ENCODE peak calls at places on chromosome 21, in seven cellular contexts. G is upper lobe of left lung; O is activated CD8-positive, alpha-beta memory T cell treated with anti-CD3 and anti-CD28 coated beads, Interleukin-2, amount 10 ng/mL, durations not matched to agents 7 days and 5 days; E is stimulated activated naive CD8-positive, alpha-beta T cell treated with anti-CD3 and anti-CD28 coated beads, Interleukin-15, amount 100 ng/mL, for 72 hours; V is Right ventricle myocardium inferior; X is naive thymus-derived CD4-positive, alpha-beta T cell; T is left lung. Y is an unnamed sample.

GRCh38 chr21:14528815-14529214 is 17.3 kb downstream of the SAMSN1 start:
- ATAC-seq in O (no peak), V (no peak), T (peak; percentile 47), E (no peak), G (no peak), X (no peak), Y (no peak)

GRCh38 chr21:34999397-34999941 is 49.6 kb downstream of the RUNX1 start:
- ATAC-seq in T (no peak), G (no peak), O (no peak), V (peak; percentile 31), E (no peak), X (no peak), Y (no peak)

GRCh38 chr21:42707207-42707830 is 53.9 kb downstream of the PDE9A start:
- ATAC-seq in O (no peak), T (no peak), E (no peak), V (no peak), G (no peak), X (no peak), Y (no peak)

GRCh38 chr21:38460171-38460742 is 38.0 kb downstream of the ERG start:
- ATAC-seq in T (peak; percentile 89), O (no peak), X (no peak), V (no peak), E (no peak), G (no peak), Y (no peak)

GRCh38 chr21:36965720-36966065 is 776 bp downstream of the HLCS start:
- ATAC-seq in O (peak; percentile 11), E (no peak), V (peak; percentile 15), X (no peak), T (no peak), G (peak; percentile 9), Y (peak; percentile 23)

GRCh38 chr21:29534448-29534847 is 235.7 kb downstream of the BACH1 start:
- ATAC-seq in G (no peak), V (no peak), O (no peak), X (no peak), E (no peak), T (no peak), Y (no peak)

GRCh38 chr21:43585514-43585913 is 73.8 kb downstream of the HSF2BP start:
- ATAC-seq in O (no peak), G (peak; percentile 53), E (no peak), X (no peak), T (peak; percentile 49), V (no peak), Y (peak; percentile 43)

GRCh38 chr21:44286716-44287632 is 1.3 kb downstream of the AIRE start:
- ATAC-seq in E (no peak), X (no peak), T (no peak), O (no peak), G (no peak), V (no peak), Y (no peak)

GRCh38 chr21:43814215-43815106 is 25.1 kb downstream of the RRP1 start:
- ATAC-seq in G (no peak), E (no peak), X (no peak), T (no peak), V (no peak), O (no peak), Y (no peak)

GRCh38 chr21:21345296-21345695 is 347.1 kb downstream of the NCAM2 start:
- ATAC-seq in O (no peak), X (no peak), T (no peak), V (no peak), G (no peak), E (no peak), Y (no peak)

GRCh38 chr21:29434081-29434480 is 135.4 kb downstream of the BACH1 start:
- ATAC-seq in O (no peak), V (no peak), T (no peak), X (no peak), E (peak; percentile 68), G (no peak), Y (no peak)

GRCh38 chr21:25425156-25425555 is 182.1 kb downstream of the MRPL39 start:
- ATAC-seq in G (no peak), T (no peak), E (no peak), V (no peak), X (no peak), O (no peak), Y (no peak)

GRCh38 chr21:25983745-25984144 is 186.8 kb downstream of the APP start:
- ATAC-seq in X (no peak), T (peak; percentile 22), O (no peak), E (no peak), G (no peak), V (peak; percentile 87), Y (peak; percentile 34)

GRCh38 chr21:42238185-42238934 is 19.4 kb downstream of the ABCG1 start:
- ATAC-seq in O (peak; percentile 22), T (no peak), G (no peak), E (peak; percentile 24), V (no peak), X (peak; percentile 44), Y (no peak)

GRCh38 chr21:44801468-44802395 is at the start of gene UBE2G2:
- ATAC-seq in G (peak; percentile 92), X (peak; percentile 95), O (peak; percentile 96), V (peak; percentile 94), E (peak; percentile 97), T (peak; percentile 95), Y (peak; percentile 95)

GRCh38 chr21:44024895-44025353 is 12.8 kb downstream of the TRAPPC10 start:
- ATAC-seq in E (no peak), G (peak; percentile 81), V (peak; percentile 86), X (peak; percentile 54), T (peak; percentile 89), O (no peak), Y (peak; percentile 93)

GRCh38 chr21:46665566-46665965 is 30.1 kb downstream of the PRMT2 start:
- ATAC-seq in V (no peak), T (no peak), E (peak; percentile 53), O (no peak), X (no peak), G (no peak), Y (no peak)

GRCh38 chr21:31735518-31735992 is 3.6 kb upstream of the SCAF4 start:
- ATAC-seq in T (no peak), O (no peak), E (no peak), G (no peak), V (no peak), X (no peak), Y (no peak)

GRCh38 chr21:28427356-28428022 is 565.2 kb downstream of the LTN1 start:
- ATAC-seq in X (no peak), T (no peak), O (no peak), V (no peak), E (no peak), G (no peak), Y (no peak)

GRCh38 chr21:33241846-33242245 is 12.1 kb downstream of the IFNAR2 start:
- ATAC-seq in V (no peak), X (peak; percentile 56), G (no peak), O (no peak), E (no peak), T (no peak), Y (no peak)

GRCh38 chr21:34105947-34106541 is 32.7 kb downstream of the MRPS6 start:
- ATAC-seq in E (no peak), O (no peak), G (no peak), T (no peak), X (no peak), V (no peak), Y (no peak)

GRCh38 chr21:43600642-43601397 is 58.5 kb downstream of the HSF2BP start:
- ATAC-seq in G (no peak), V (no peak), T (no peak), X (no peak), E (no peak), O (no peak), Y (no peak)

GRCh38 chr21:41888749-41889376 is 9.7 kb upstream of the PRDM15 start:
- ATAC-seq in E (no peak), G (no peak), O (no peak), X (no peak), V (peak; percentile 40), T (no peak), Y (no peak)

GRCh38 chr21:34748862-34749261 is 80.1 kb downstream of the CLIC6 start:
- ATAC-seq in E (no peak), X (no peak), V (no peak), T (no peak), O (no peak), G (no peak), Y (no peak)

GRCh38 chr21:45973475-45974072 is 8.0 kb upstream of the COL6A1 start:
- ATAC-seq in G (peak; percentile 59), X (peak; percentile 94), T (peak; percentile 55), V (peak; percentile 49), E (peak; percentile 83), O (peak; percentile 87), Y (peak; percentile 31)

GRCh38 chr21:34910396-34910795 is 138.7 kb downstream of the RUNX1 start:
- ATAC-seq in T (peak; percentile 64), G (no peak), E (no peak), X (no peak), O (no peak), V (no peak), Y (no peak)

GRCh38 chr21:46474365-46474764 is 15.7 kb downstream of the DIP2A start:
- ATAC-seq in G (no peak), T (no peak), X (no peak), O (no peak), E (no peak), V (no peak), Y (no peak)

GRCh38 chr21:34086887-34087306 is 13.5 kb downstream of the MRPS6 start:
- ATAC-seq in T (no peak), V (peak; percentile 60), O (peak; percentile 77), G (no peak), X (peak; percentile 84), E (peak; percentile 65), Y (no peak)

GRCh38 chr21:33993286-33994231 is 78.0 kb upstream of the ATP5PO start:
- ATAC-seq in G (peak; percentile 80), O (no peak), T (peak; percentile 77), X (peak; percentile 81), V (no peak), E (no peak), Y (peak; percentile 39)

GRCh38 chr21:33373451-33373850 is 29.8 kb upstream of the IFNGR2 start:
- ATAC-seq in V (no peak), G (peak; percentile 74), O (no peak), X (no peak), E (no peak), T (peak; percentile 61), Y (no peak)

GRCh38 chr21:32307706-32308105 is 9.1 kb downstream of the MRAP start:
- ATAC-seq in V (no peak), T (no peak), X (no peak), O (no peak), E (no peak), G (no peak), Y (no peak)

GRCh38 chr21:31837613-31838390 is 35.0 kb upstream of the HUNK start:
- ATAC-seq in X (no peak), T (no peak), E (no peak), O (no peak), V (no peak), G (no peak), Y (no peak)

GRCh38 chr21:34889287-34889536 is 159.9 kb downstream of the RUNX1 start:
- ATAC-seq in O (no peak), V (no peak), E (peak; percentile 4), G (no peak), T (no peak), X (no peak), Y (no peak)

GRCh38 chr21:28775071-28775470 is 217.6 kb downstream of the LTN1 start:
- ATAC-seq in V (no peak), G (no peak), T (no peak), O (no peak), E (peak; percentile 34), X (no peak), Y (no peak)

GRCh38 chr21:43842742-43843141 is 22.3 kb upstream of the AGPAT3 start:
- ATAC-seq in X (no peak), O (peak; percentile 71), G (no peak), E (peak; percentile 72), T (peak; percentile 27), V (no peak), Y (no peak)

GRCh38 chr21:29671728-29672127 is 268.1 kb downstream of the GRIK1 start:
- ATAC-seq in E (no peak), T (no peak), G (no peak), O (no peak), X (no peak), V (no peak), Y (no peak)

GRCh38 chr21:45612096-45613019 is 31.2 kb upstream of the PCBP3 start:
- ATAC-seq in O (no peak), E (no peak), G (no peak), V (no peak), T (no peak), X (no peak), Y (peak; percentile 71)

GRCh38 chr21:28642891-28643290 is 349.8 kb downstream of the LTN1 start:
- ATAC-seq in G (no peak), T (no peak), E (no peak), O (no peak), X (no peak), V (peak; percentile 46), Y (no peak)

Y was measured in gastroesophageal sphincter.